ENCODE peak calls at places on chromosomes 11 and 22, in ten cellular contexts. One of them, this sample, is unnamed.

GRCh38 chr22:43504666-43505261 is 93.0 kb downstream of the MPPED1 start:
- DNase-seq in anterior cingulate cortex: no peak
- DNase-seq in lower leg skin: no peak
- DNase-seq in brain microvascular endothelial cell: no peak
- DNase-seq in EL: no peak
- DNase-seq in activated T-cell treated with anti-CD3 and anti-CD28 coated beads for 48 hours: no peak
- DNase-seq in GM20000: no peak
- DNase-seq in spleen: no peak
- DNase-seq in AG04450: no peak
- DNase-seq in KG1: no peak
- DNase-seq in this sample: no peak

GRCh38 chr11:43992834-43993637 is 50.6 kb downstream of the C11orf96 start:
- DNase-seq in anterior cingulate cortex: no peak
- DNase-seq in brain microvascular endothelial cell: no peak
- DNase-seq in activated T-cell treated with anti-CD3 and anti-CD28 coated beads for 48 hours: no peak
- DNase-seq in AG04450: no peak
- DNase-seq in spleen: peak
- DNase-seq in KG1: no peak
- DNase-seq in lower leg skin: no peak
- DNase-seq in EL: no peak
- DNase-seq in GM20000: no peak
- DNase-seq in this sample: no peak

GRCh38 chr11:87722756-87723599 is 452.3 kb downstream of the RAB38 start:
- DNase-seq in GM20000: peak
- DNase-seq in anterior cingulate cortex: no peak
- DNase-seq in AG04450: no peak
- DNase-seq in EL: peak
- DNase-seq in activated T-cell treated with anti-CD3 and anti-CD28 coated beads for 48 hours: no peak
- DNase-seq in brain microvascular endothelial cell: peak
- DNase-seq in lower leg skin: no peak
- DNase-seq in KG1: no peak
- DNase-seq in spleen: no peak
- DNase-seq in this sample: no peak

GRCh38 chr22:25495286-25495685 is 69.2 kb upstream of the GRK3 start:
- DNase-seq in EL: peak
- DNase-seq in AG04450: no peak
- DNase-seq in spleen: no peak
- DNase-seq in GM20000: no peak
- DNase-seq in anterior cingulate cortex: no peak
- DNase-seq in KG1: no peak
- DNase-seq in lower leg skin: no peak
- DNase-seq in brain microvascular endothelial cell: no peak
- DNase-seq in activated T-cell treated with anti-CD3 and anti-CD28 coated beads for 48 hours: no peak
- DNase-seq in this sample: no peak

GRCh38 chr22:46803031-46803880 is 40.8 kb downstream of the TBC1D22A start:
- DNase-seq in activated T-cell treated with anti-CD3 and anti-CD28 coated beads for 48 hours: peak
- DNase-seq in lower leg skin: no peak
- DNase-seq in EL: peak
- DNase-seq in brain microvascular endothelial cell: no peak
- DNase-seq in spleen: peak
- DNase-seq in GM20000: peak
- DNase-seq in KG1: no peak
- DNase-seq in AG04450: no peak
- DNase-seq in anterior cingulate cortex: no peak
- DNase-seq in this sample: no peak

GRCh38 chr11:76793391-76793811 is 10.2 kb downstream of the TSKU start:
- DNase-seq in KG1: no peak
- DNase-seq in brain microvascular endothelial cell: no peak
- DNase-seq in lower leg skin: no peak
- DNase-seq in GM20000: no peak
- DNase-seq in anterior cingulate cortex: no peak
- DNase-seq in EL: no peak
- DNase-seq in spleen: peak
- DNase-seq in activated T-cell treated with anti-CD3 and anti-CD28 coated beads for 48 hours: no peak
- DNase-seq in AG04450: no peak
- DNase-seq in this sample: no peak

GRCh38 chr11:10459029-10459970 is 4.2 kb downstream of the AMPD3 start:
- DNase-seq in GM20000: peak
- DNase-seq in anterior cingulate cortex: no peak
- DNase-seq in KG1: peak
- DNase-seq in AG04450: no peak
- DNase-seq in activated T-cell treated with anti-CD3 and anti-CD28 coated beads for 48 hours: peak
- DNase-seq in brain microvascular endothelial cell: no peak
- DNase-seq in lower leg skin: no peak
- DNase-seq in spleen: no peak
- DNase-seq in EL: no peak
- DNase-seq in this sample: no peak

GRCh38 chr22:37808294-37808657 is 542 bp downstream of the GCAT start:
- DNase-seq in GM20000: no peak
- DNase-seq in lower leg skin: no peak
- DNase-seq in activated T-cell treated with anti-CD3 and anti-CD28 coated beads for 48 hours: no peak
- DNase-seq in EL: peak
- DNase-seq in AG04450: no peak
- DNase-seq in spleen: no peak
- DNase-seq in KG1: no peak
- DNase-seq in anterior cingulate cortex: no peak
- DNase-seq in brain microvascular endothelial cell: no peak
- DNase-seq in this sample: no peak

GRCh38 chr22:25187469-25187868 is 12.2 kb upstream of the CRYBB3 start:
- DNase-seq in brain microvascular endothelial cell: no peak
- DNase-seq in activated T-cell treated with anti-CD3 and anti-CD28 coated beads for 48 hours: no peak
- DNase-seq in lower leg skin: no peak
- DNase-seq in EL: no peak
- DNase-seq in AG04450: no peak
- DNase-seq in spleen: no peak
- DNase-seq in KG1: no peak
- DNase-seq in anterior cingulate cortex: no peak
- DNase-seq in GM20000: no peak
- DNase-seq in this sample: no peak

GRCh38 chr11:78940500-78941225 is 366.0 kb upstream of the NARS2 start:
- DNase-seq in lower leg skin: no peak
- DNase-seq in KG1: no peak
- DNase-seq in activated T-cell treated with anti-CD3 and anti-CD28 coated beads for 48 hours: no peak
- DNase-seq in anterior cingulate cortex: no peak
- DNase-seq in GM20000: no peak
- DNase-seq in AG04450: no peak
- DNase-seq in EL: no peak
- DNase-seq in brain microvascular endothelial cell: no peak
- DNase-seq in spleen: no peak
- DNase-seq in this sample: no peak

GRCh38 chr11:25615076-25615475 is 716.9 kb upstream of the ANO3 start:
- DNase-seq in brain microvascular endothelial cell: no peak
- DNase-seq in spleen: no peak
- DNase-seq in anterior cingulate cortex: no peak
- DNase-seq in EL: no peak
- DNase-seq in KG1: no peak
- DNase-seq in GM20000: no peak
- DNase-seq in AG04450: no peak
- DNase-seq in lower leg skin: no peak
- DNase-seq in activated T-cell treated with anti-CD3 and anti-CD28 coated beads for 48 hours: no peak
- DNase-seq in this sample: no peak

GRCh38 chr11:17395978-17396377 is 7.5 kb upstream of the KCNJ11 start:
- DNase-seq in lower leg skin: no peak
- DNase-seq in AG04450: no peak
- DNase-seq in anterior cingulate cortex: no peak
- DNase-seq in brain microvascular endothelial cell: no peak
- DNase-seq in GM20000: no peak
- DNase-seq in EL: no peak
- DNase-seq in spleen: peak
- DNase-seq in KG1: no peak
- DNase-seq in activated T-cell treated with anti-CD3 and anti-CD28 coated beads for 48 hours: no peak
- DNase-seq in this sample: no peak

GRCh38 chr11:133947298-133947905 is 9.4 kb downstream of the IGSF9B start:
- DNase-seq in KG1: peak
- DNase-seq in spleen: peak
- DNase-seq in activated T-cell treated with anti-CD3 and anti-CD28 coated beads for 48 hours: peak
- DNase-seq in lower leg skin: no peak
- DNase-seq in AG04450: no peak
- DNase-seq in EL: peak
- DNase-seq in anterior cingulate cortex: peak
- DNase-seq in brain microvascular endothelial cell: peak
- DNase-seq in GM20000: peak
- DNase-seq in this sample: no peak

GRCh38 chr11:119144825-119145476 is 3.9 kb upstream of the ABCG4 start:
- DNase-seq in GM20000: peak
- DNase-seq in EL: peak
- DNase-seq in activated T-cell treated with anti-CD3 and anti-CD28 coated beads for 48 hours: no peak
- DNase-seq in anterior cingulate cortex: no peak
- DNase-seq in brain microvascular endothelial cell: peak
- DNase-seq in KG1: peak
- DNase-seq in AG04450: peak
- DNase-seq in spleen: no peak
- DNase-seq in lower leg skin: peak
- DNase-seq in this sample: no peak

GRCh38 chr11:78226684-78227680 is 38.3 kb downstream of the USP35 start:
- DNase-seq in activated T-cell treated with anti-CD3 and anti-CD28 coated beads for 48 hours: no peak
- DNase-seq in GM20000: peak
- DNase-seq in lower leg skin: no peak
- DNase-seq in KG1: no peak
- DNase-seq in AG04450: no peak
- DNase-seq in EL: no peak
- DNase-seq in brain microvascular endothelial cell: no peak
- DNase-seq in spleen: no peak
- DNase-seq in anterior cingulate cortex: no peak
- DNase-seq in this sample: no peak

GRCh38 chr11:116724813-116725212 is 48.0 kb downstream of the BUD13 start:
- DNase-seq in GM20000: no peak
- DNase-seq in spleen: peak
- DNase-seq in anterior cingulate cortex: no peak
- DNase-seq in brain microvascular endothelial cell: no peak
- DNase-seq in EL: no peak
- DNase-seq in lower leg skin: no peak
- DNase-seq in activated T-cell treated with anti-CD3 and anti-CD28 coated beads for 48 hours: no peak
- DNase-seq in AG04450: no peak
- DNase-seq in KG1: no peak
- DNase-seq in this sample: no peak

GRCh38 chr22:21802056-21802455 is 65.4 kb downstream of the MAPK1 start:
- DNase-seq in activated T-cell treated with anti-CD3 and anti-CD28 coated beads for 48 hours: no peak
- DNase-seq in brain microvascular endothelial cell: no peak
- DNase-seq in KG1: no peak
- DNase-seq in anterior cingulate cortex: no peak
- DNase-seq in GM20000: no peak
- DNase-seq in lower leg skin: no peak
- DNase-seq in spleen: no peak
- DNase-seq in AG04450: no peak
- DNase-seq in EL: no peak
- DNase-seq in this sample: no peak

GRCh38 chr11:77069969-77070582 is 3.3 kb downstream of the CAPN5 start:
- DNase-seq in AG04450: no peak
- DNase-seq in spleen: no peak
- DNase-seq in brain microvascular endothelial cell: no peak
- DNase-seq in GM20000: peak
- DNase-seq in lower leg skin: no peak
- DNase-seq in KG1: no peak
- DNase-seq in activated T-cell treated with anti-CD3 and anti-CD28 coated beads for 48 hours: no peak
- DNase-seq in anterior cingulate cortex: no peak
- DNase-seq in EL: no peak
- DNase-seq in this sample: no peak

GRCh38 chr11:76329084-76329648 is 51.8 kb downstream of the THAP12 start:
- DNase-seq in KG1: no peak
- DNase-seq in lower leg skin: no peak
- DNase-seq in brain microvascular endothelial cell: peak
- DNase-seq in AG04450: peak
- DNase-seq in EL: peak
- DNase-seq in spleen: no peak
- DNase-seq in anterior cingulate cortex: no peak
- DNase-seq in activated T-cell treated with anti-CD3 and anti-CD28 coated beads for 48 hours: no peak
- DNase-seq in GM20000: no peak
- DNase-seq in this sample: no peak

GRCh38 chr11:3087821-3088800 is 30.9 kb upstream of the CARS1 start:
- DNase-seq in activated T-cell treated with anti-CD3 and anti-CD28 coated beads for 48 hours: no peak
- DNase-seq in lower leg skin: no peak
- DNase-seq in EL: peak
- DNase-seq in AG04450: no peak
- DNase-seq in anterior cingulate cortex: no peak
- DNase-seq in brain microvascular endothelial cell: no peak
- DNase-seq in spleen: no peak
- DNase-seq in KG1: no peak
- DNase-seq in GM20000: peak
- DNase-seq in this sample: no peak

GRCh38 chr22:32164084-32164894 is 5.2 kb upstream of the C22orf42 start:
- DNase-seq in anterior cingulate cortex: no peak
- DNase-seq in AG04450: no peak
- DNase-seq in activated T-cell treated with anti-CD3 and anti-CD28 coated beads for 48 hours: no peak
- DNase-seq in EL: no peak
- DNase-seq in spleen: no peak
- DNase-seq in brain microvascular endothelial cell: no peak
- DNase-seq in lower leg skin: no peak
- DNase-seq in KG1: peak
- DNase-seq in GM20000: no peak
- DNase-seq in this sample: no peak

GRCh38 chr11:2549876-2550605 is 105.2 kb downstream of the KCNQ1 start:
- DNase-seq in EL: no peak
- DNase-seq in brain microvascular endothelial cell: no peak
- DNase-seq in anterior cingulate cortex: no peak
- DNase-seq in AG04450: no peak
- DNase-seq in KG1: no peak
- DNase-seq in activated T-cell treated with anti-CD3 and anti-CD28 coated beads for 48 hours: no peak
- DNase-seq in lower leg skin: no peak
- DNase-seq in GM20000: no peak
- DNase-seq in spleen: peak
- DNase-seq in this sample: no peak

GRCh38 chr11:73228268-73229134 is 10.4 kb downstream of the P2RY2 start:
- DNase-seq in lower leg skin: no peak
- DNase-seq in EL: no peak
- DNase-seq in AG04450: no peak
- DNase-seq in activated T-cell treated with anti-CD3 and anti-CD28 coated beads for 48 hours: no peak
- DNase-seq in brain microvascular endothelial cell: no peak
- DNase-seq in GM20000: no peak
- DNase-seq in spleen: no peak
- DNase-seq in KG1: no peak
- DNase-seq in anterior cingulate cortex: no peak
- DNase-seq in this sample: no peak

GRCh38 chr11:104534268-104534667 is 364.0 kb downstream of the CASP12 start:
- DNase-seq in anterior cingulate cortex: no peak
- DNase-seq in AG04450: peak
- DNase-seq in lower leg skin: no peak
- DNase-seq in EL: peak
- DNase-seq in spleen: no peak
- DNase-seq in GM20000: no peak
- DNase-seq in KG1: no peak
- DNase-seq in brain microvascular endothelial cell: peak
- DNase-seq in activated T-cell treated with anti-CD3 and anti-CD28 coated beads for 48 hours: no peak
- DNase-seq in this sample: no peak